ENCODE peak calls at places on chromosomes 12 and 14, in six cellular contexts. L is A549, X is HCT116, Q is body of pancreas, E is heart left ventricle, W is uterus. N is an unnamed sample. For H3K4me1, the result is how much of the 10 kb centered on the place peaks cover.

GRCh38 chr12:93078092-93078491 is 149.0 kb upstream of the EEA1 start:
- DNase-seq in L (no peak), X (no peak), Q (no peak), E (no peak), W (no peak), N (no peak)

GRCh38 chr12:127150479-127150878 is 1116.5 kb upstream of the TMEM132C start:
- DNase-seq in L (no peak), X (no peak), Q (no peak), E (no peak), W (no peak), N (no peak)

GRCh38 chr14:80110721-80111120 is 100.6 kb downstream of the DIO2 start:
- DNase-seq in L (no peak), X (no peak), Q (no peak), E (no peak), W (no peak), N (no peak)

GRCh38 chr12:726281-727140 is 25.9 kb upstream of the WNK1 start:
- DNase-seq in L (peak), X (no peak), Q (no peak), E (no peak), W (no peak), N (no peak)

GRCh38 chr14:101813171-101813759 is 51.8 kb downstream of the PPP2R5C start:
- DNase-seq in L (no peak), X (no peak), Q (no peak), E (peak), W (peak), N (peak)

GRCh38 chr14:69077841-69078240 is 75.1 kb downstream of the DCAF5 start:
- DNase-seq in L (peak), X (no peak), Q (no peak), E (no peak), W (no peak), N (no peak)

GRCh38 chr12:132444957-132445883 is 44.7 kb upstream of the FBRSL1 start:
- DNase-seq in L (no peak), X (no peak), Q (no peak), E (peak), W (no peak), N (peak)

GRCh38 chr12:106078358-106079025 is 60.3 kb downstream of the NUAK1 start:
- DNase-seq in L (peak), X (no peak), Q (no peak), E (peak), W (peak), N (peak)

GRCh38 chr12:19978193-19978592 is 390.1 kb upstream of the PDE3A start:
- DNase-seq in L (peak), X (no peak), Q (no peak), E (no peak), W (no peak), N (no peak)

DNA sequence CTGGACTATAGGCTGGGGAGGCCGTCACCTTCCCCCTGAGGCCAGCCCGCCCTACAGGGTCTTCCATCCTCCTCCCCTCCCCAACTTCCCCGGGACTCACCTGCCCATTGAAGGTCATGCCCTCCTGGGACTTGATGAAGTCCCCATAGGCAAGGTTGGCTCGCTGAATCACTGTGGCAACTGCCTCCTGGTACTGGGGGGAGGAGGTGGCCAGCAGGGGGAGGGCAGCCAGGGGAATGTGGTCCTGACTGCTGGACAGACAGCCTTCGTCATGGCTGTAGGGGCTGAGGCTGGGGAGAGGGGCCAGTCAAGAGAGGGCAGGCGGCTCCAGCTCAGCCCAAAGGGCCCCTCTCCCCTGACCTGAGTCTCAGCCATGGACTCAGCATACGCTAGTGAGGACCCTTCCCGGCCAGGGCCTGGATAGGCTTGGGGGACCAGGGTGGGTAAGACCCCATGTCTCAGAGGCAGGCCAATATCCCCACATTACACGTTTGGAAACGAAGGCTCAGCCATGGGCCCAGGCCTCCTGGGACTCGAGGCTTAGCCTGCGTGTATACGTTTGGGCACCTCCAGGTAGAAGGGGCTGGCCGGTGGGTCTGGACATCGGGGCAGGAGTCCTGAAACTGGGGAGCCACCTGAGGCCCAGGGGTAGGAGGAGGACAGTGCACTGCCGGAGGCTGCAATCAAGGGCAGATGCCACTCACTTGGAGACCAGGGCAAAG is 16.3 kb downstream of the ARL6IP4 start:
- DNase-seq in L (no peak), X (no peak), Q (no peak), E (no peak), W (no peak), N (no peak)
- H3K4me3 ChIP-seq in L (no peak), X (no peak), Q (no peak), E (no peak), W (no peak), N (no peak)

DNA sequence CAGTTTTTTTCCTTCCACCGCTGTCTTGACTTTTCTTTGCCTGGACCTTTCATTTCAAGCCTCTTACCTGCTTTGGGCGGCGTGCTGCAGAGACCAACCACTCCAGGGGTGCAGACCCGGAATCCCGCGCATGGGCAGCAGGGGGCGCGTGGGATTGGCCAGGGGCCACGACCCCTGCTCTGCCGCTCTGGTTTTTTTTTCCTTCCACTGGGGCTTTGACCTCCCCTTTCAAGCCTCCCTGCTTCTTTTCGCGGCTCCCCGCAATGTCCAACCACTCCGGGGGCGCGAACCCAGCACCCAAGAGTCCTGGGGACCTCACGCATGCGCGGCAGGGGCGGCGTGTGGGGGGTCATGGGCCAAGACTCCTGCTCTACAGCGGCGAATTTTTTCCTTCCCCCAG is 325.1 kb downstream of the ALG10 start:
- DNase-seq in L (peak), X (no peak), Q (no peak), E (no peak), W (no peak), N (no peak)
- TF ChIP-seq POLR2A in L (peak), X (no peak), Q (no peak), E (no peak), W (no peak), N (no peak)

GRCh38 chr12:12811343-12811742 is 1.8 kb upstream of the DDX47 start:
- DNase-seq in L (no peak), X (no peak), Q (no peak), E (no peak), W (no peak), N (no peak)
- H3K4me1 ChIP-seq in L (half or more), X (under half), Q (under half), E (under half), W (under half), N (half or more)

GRCh38 chr12:3751151-3752095 is 1.5 kb downstream of the CRACR2A start:
- DNase-seq in L (no peak), X (no peak), Q (no peak), E (no peak), W (no peak), N (no peak)
- H3K4me3 ChIP-seq in L (no peak), X (peak), Q (no peak), E (no peak), W (no peak), N (no peak)

GRCh38 chr14:56592746-56593544 is 13.3 kb downstream of the TMEM260 start:
- DNase-seq in L (no peak), X (no peak), Q (no peak), E (no peak), W (no peak), N (no peak)

GRCh38 chr14:56585461-56586084 is 6.0 kb downstream of the TMEM260 start:
- DNase-seq in L (peak), X (no peak), Q (no peak), E (no peak), W (no peak), N (no peak)

GRCh38 chr14:56590535-56590951 is 10.9 kb downstream of the TMEM260 start:
- DNase-seq in L (no peak), X (no peak), Q (no peak), E (peak), W (no peak), N (no peak)

DNA sequence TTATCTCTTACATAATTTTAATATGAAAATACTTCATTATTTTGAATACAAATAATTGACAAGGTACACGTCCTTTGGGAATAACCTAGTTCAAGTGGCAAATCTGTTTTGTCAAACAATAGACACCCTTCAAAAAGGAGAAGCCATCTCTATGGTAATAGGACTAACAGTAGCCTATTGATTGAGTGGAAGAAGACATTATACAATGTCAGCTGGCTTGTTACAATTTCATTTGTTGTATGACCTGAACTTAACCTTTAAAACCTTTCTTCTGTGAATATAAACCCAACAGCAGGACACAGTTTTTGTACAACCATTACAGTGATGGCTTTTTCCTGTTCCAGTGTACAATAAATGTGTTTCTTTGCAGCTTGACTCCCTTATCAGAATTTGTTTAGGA is 8.1 kb downstream of the TMEM260 start:
- DNase-seq in L (no peak), X (no peak), Q (no peak), E (no peak), W (no peak), N (no peak)
- TF ChIP-seq POLR2A in L (no peak), X (no peak), Q (no peak), E (no peak), W (no peak), N (no peak)

DNA sequence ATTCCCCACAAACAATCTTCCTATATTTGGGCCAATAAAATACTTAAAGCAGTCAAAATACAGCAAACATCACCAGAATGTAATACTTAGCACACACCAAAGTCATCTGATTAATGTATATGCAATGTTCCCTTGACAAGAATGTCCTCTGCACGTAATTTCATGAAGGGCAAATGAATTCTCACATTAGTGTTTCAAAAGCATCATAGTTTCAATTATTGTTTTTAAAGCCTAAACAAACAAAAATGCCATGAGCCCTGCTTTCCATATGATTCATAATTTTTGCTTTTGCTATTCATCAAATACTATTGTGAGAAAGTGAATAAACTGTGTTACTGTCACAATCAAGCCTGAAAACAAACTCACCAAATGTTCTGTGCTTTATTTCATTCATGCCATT is 156.0 kb downstream of the EPS8 start:
- DNase-seq in L (no peak), X (no peak), Q (no peak), E (no peak), W (no peak), N (no peak)
- H3K4me1 ChIP-seq in L (half or more), X (half or more), Q (under half), E (under half), W (under half), N (under half)

DNA sequence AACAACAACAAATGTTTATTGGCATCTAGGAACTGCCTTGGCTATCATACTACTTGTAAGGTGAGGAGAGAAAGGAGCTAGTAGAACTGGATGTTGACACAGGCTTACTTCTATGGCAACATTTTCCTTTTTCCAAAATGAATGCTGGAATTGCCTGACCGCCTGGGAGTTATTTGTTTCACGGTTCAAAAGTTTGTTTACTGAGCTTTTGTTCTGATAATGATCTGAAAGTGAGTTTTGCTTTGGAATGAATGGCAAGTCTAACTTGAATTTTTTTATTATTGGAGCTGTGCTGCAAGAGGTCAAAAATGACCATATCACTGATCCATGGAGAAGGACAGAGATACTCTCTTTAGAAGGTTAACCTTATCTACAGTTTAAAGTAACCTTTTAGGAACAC is 183.5 kb upstream of the CAND1 start:
- DNase-seq in L (no peak), X (no peak), Q (no peak), E (no peak), W (no peak), N (peak)
- H3K4me3 ChIP-seq in L (no peak), X (no peak), Q (no peak), E (no peak), W (no peak), N (no peak)

DNA sequence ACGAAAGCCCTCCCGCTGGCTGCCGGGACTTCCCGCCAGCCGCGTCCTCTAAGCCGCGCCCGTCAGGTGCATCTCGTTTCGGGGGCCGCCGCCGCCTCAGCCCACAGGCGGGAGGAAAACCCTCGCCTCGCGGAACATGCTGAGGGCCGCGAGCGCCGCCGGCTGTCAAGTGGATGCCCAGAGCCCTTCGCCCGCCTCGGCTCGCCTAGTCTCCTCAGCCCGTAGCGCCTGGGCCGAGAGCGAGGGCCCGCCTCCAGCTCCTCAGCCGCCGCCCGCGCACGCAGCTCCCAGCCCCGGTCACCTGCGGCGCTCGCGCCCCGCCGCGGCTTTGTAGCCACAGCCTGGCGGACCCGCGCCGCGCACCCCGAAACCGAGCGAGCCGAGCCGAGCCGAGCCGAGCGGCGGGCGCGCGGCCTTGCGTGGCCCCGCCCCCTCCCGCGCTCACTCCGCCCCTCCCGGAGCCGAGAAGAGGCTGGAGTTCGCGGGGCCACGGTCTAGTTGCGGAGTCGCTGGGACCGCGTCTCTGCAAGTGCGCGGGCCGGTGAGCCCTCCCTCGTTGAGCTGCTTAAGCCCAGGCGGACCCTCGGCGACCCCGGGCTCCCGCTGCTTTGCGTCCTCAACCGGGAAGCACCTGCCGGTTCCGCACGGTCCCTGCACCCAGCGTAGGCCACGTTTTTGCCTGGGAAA is at the start of gene EML5:
- DNase-seq in L (peak), X (peak), Q (peak), E (peak), W (peak), N (peak)
- TF ChIP-seq POLR2A in L (peak), X (no peak), Q (peak), E (no peak), W (no peak), N (no peak)

DNA sequence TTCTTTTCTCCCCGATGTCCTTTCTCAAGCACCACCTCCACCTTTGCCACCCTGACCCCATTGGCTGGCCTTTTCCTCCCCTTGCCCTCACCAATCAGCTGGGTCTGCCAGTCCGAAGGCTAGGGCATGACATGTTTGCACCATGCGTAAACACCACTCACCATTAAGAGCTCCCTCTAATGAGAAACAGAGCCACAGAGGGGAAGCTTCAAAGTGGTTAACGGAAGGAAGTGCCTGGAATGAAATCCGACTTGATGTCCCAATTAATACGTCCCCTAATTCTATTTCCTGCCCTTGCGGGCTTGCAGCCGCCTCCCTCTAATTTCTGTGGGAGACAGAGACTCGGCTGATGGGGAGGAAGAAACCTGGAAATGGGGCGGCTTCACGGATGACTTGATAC is 318.5 kb upstream of the TBX3 start:
- DNase-seq in L (no peak), X (no peak), Q (no peak), E (no peak), W (no peak), N (no peak)
- H3K4me1 ChIP-seq in L (under half), X (under half), Q (under half), E (under half), W (under half), N (under half)

GRCh38 chr14:104863131-104863862 is 1.8 kb upstream of the CEP170B start:
- DNase-seq in L (no peak), X (no peak), Q (no peak), E (no peak), W (no peak), N (no peak)

GRCh38 chr14:104865069-104865630 is at the start of gene CEP170B:
- DNase-seq in L (peak), X (no peak), Q (peak), E (peak), W (no peak), N (peak)

GRCh38 chr14:104864267-104865068 is 600 bp upstream of the CEP170B start:
- DNase-seq in L (peak), X (peak), Q (peak), E (peak), W (no peak), N (peak)

GRCh38 chr14:104865631-104866441 is 768 bp downstream of the CEP170B start:
- DNase-seq in L (peak), X (peak), Q (peak), E (peak), W (peak), N (peak)

GRCh38 chr14:104863923-104864266 is 1.2 kb upstream of the CEP170B start:
- DNase-seq in L (no peak), X (no peak), Q (no peak), E (no peak), W (no peak), N (no peak)
- H3K4me3 ChIP-seq in L (peak), X (peak), Q (peak), E (no peak), W (no peak), N (no peak)

N was measured in thyroid gland.